ENCODE peak calls at places on chromosome 1, in six cellular contexts. J is PC-3, V is astrocyte, E is tibial nerve, P is heart right ventricle, B is WERI-Rb-1. I is an unnamed sample.

GRCh38 chr1:16205891-16206546 is 6.4 kb downstream of the ARHGEF19 start:
- DNase-seq in J (no peak), V (no peak), E (no peak), P (no peak), B (no peak), I (peak)

GRCh38 chr1:9241891-9242290 is 7.3 kb downstream of the H6PD start:
- DNase-seq in J (no peak), V (no peak), E (no peak), P (no peak), B (no peak), I (no peak)

GRCh38 chr1:43008425-43009108 is 49.9 kb upstream of the SLC2A1 start:
- DNase-seq in J (no peak), V (no peak), E (peak), P (no peak), B (no peak), I (peak)

GRCh38 chr1:3491291-3492246 is 37.1 kb downstream of the ARHGEF16 start:
- DNase-seq in J (peak), V (no peak), E (peak), P (peak), B (peak), I (peak)

GRCh38 chr1:245079021-245079609 is 75.7 kb upstream of the KIF26B start:
- DNase-seq in J (peak), V (peak), E (no peak), P (no peak), B (no peak), I (no peak)

GRCh38 chr1:42130061-42130460 is 23.1 kb upstream of the GUCA2B start:
- DNase-seq in J (no peak), V (no peak), E (no peak), P (no peak), B (no peak), I (no peak)

GRCh38 chr1:202599669-202600431 is 110.4 kb downstream of the SYT2 start:
- DNase-seq in J (peak), V (peak), E (peak), P (peak), B (peak), I (peak)

GRCh38 chr1:163697137-163697536 is 375.4 kb downstream of the NUF2 start:
- DNase-seq in J (no peak), V (no peak), E (no peak), P (no peak), B (no peak), I (no peak)

GRCh38 chr1:225460737-225461532 is 33.1 kb upstream of the LBR start:
- DNase-seq in J (peak), V (no peak), E (no peak), P (no peak), B (no peak), I (no peak)

GRCh38 chr1:111191496-111191895 is 8.9 kb downstream of the DENND2D start:
- DNase-seq in J (no peak), V (peak), E (no peak), P (no peak), B (no peak), I (no peak)

GRCh38 chr1:230441183-230441582 is 15.1 kb upstream of the PGBD5 start:
- DNase-seq in J (no peak), V (no peak), E (no peak), P (no peak), B (no peak), I (no peak)
- H3K27ac ChIP-seq in J (no peak), V (no peak), E (no peak), P (no peak), B (no peak), I (no peak)

GRCh38 chr1:5982276-5982675 is 9.9 kb downstream of the NPHP4 start:
- DNase-seq in J (no peak), V (no peak), E (no peak), P (no peak), B (no peak), I (no peak)

GRCh38 chr1:5978452-5978851 is 13.8 kb downstream of the NPHP4 start:
- DNase-seq in J (no peak), V (no peak), E (no peak), P (no peak), B (no peak), I (no peak)

GRCh38 chr1:5981009-5981380 is 11.2 kb downstream of the NPHP4 start:
- DNase-seq in J (no peak), V (no peak), E (no peak), P (no peak), B (no peak), I (no peak)

GRCh38 chr1:5979536-5980313 is 12.5 kb downstream of the NPHP4 start:
- DNase-seq in J (no peak), V (no peak), E (no peak), P (no peak), B (no peak), I (no peak)

DNA sequence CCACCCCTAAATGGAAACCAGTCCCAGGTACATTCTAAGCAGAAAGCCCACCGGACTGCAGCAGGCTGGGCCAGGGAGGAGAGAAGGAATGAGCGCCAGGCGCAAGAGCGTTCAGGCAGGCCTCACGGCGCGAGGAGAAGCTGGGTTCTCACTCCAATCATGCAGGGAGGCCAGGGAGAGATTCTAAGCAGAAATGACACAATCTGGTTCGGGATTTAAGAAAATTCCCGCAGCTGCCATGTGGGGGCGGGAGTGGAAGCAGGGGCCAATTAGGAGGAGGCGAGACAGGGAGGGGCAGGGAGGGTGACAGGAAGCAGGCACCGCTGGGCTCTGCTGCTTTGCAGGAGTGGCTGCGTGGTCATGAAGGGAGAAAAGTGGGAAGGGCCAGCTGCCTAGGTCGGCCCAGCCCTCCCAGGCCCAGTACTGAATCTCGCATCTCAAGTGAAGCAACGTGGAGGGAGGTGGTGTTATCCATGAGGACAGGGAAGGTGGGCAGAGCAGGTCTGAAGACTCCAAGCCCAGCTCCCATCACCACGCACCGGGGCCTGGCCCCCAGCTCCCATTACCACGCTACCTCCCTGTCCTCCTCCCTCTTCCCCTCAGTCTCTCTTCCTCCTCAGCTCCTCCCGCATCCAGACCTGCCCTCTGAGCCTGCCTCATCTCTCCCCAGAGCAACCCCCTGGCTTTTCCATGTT is 11.8 kb downstream of the NPHP4 start:
- DNase-seq in J (no peak), V (no peak), E (peak), P (peak), B (peak), I (peak)
- TF ChIP-seq CTCF in J (peak), V (no peak), E (no peak), P (peak), B (peak), I (peak)

GRCh38 chr1:85339089-85339488 is 62.7 kb upstream of the BCL10 start:
- DNase-seq in J (peak), V (peak), E (no peak), P (no peak), B (no peak), I (no peak)
- H3K27ac ChIP-seq in J (no peak), V (peak), E (no peak), P (no peak), B (no peak), I (no peak)

DNA sequence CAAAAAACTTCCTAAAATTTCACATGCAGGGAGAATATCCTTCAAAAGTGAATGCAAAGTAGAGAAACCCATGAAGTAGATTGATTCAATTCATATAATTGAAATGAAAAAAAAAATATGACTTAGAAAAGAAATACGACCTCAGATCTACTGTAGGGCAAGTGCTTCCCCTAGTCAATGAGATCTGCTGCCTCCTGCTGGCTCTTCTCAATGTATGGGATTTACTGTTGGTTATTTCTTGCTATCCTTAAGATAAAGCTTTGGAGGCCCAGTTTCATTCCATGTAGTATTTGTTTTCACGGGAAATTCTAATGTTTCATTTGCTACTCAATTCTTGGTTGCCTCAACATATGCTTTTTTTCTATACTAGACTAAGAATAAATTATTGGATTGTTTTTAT is 46.2 kb downstream of the ZNF648 start:
- DNase-seq in J (no peak), V (no peak), E (no peak), P (no peak), B (no peak), I (no peak)
- TF ChIP-seq CTCF in J (peak), V (no peak), E (no peak), P (peak), B (no peak), I (peak)

GRCh38 chr1:230099435-230099834 is 32.4 kb downstream of the GALNT2 start:
- DNase-seq in J (no peak), V (no peak), E (no peak), P (no peak), B (no peak), I (no peak)

GRCh38 chr1:230102472-230102871 is 35.4 kb downstream of the GALNT2 start:
- DNase-seq in J (no peak), V (no peak), E (no peak), P (no peak), B (no peak), I (no peak)

GRCh38 chr1:230101556-230101955 is 34.5 kb downstream of the GALNT2 start:
- DNase-seq in J (no peak), V (no peak), E (no peak), P (no peak), B (no peak), I (no peak)

GRCh38 chr1:230102046-230102445 is 35.0 kb downstream of the GALNT2 start:
- DNase-seq in J (no peak), V (no peak), E (no peak), P (no peak), B (no peak), I (no peak)

DNA sequence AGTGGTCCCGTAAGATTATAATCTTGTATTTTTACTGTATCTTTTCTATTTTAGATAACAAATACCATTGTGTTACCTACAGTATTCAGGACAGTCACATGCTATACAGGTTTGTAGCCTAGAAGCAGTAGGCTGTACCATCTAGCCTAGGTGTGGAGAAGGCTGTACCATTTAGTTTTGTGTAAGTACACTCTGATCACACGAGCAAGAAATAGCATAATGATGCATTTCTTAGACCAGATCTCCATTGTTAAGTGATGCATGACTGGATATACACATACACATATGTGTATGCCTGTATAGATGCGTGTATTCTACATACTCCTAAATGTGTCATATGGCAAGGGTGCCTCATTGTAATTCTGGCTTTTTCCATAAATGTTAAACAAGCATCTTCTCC is 33.9 kb downstream of the GALNT2 start:
- DNase-seq in J (no peak), V (no peak), E (no peak), P (no peak), B (no peak), I (no peak)
- H3K27ac ChIP-seq in J (no peak), V (no peak), E (no peak), P (no peak), B (no peak), I (no peak)

I was measured in endodermal cell.